ENCODE peak calls at places on chromosomes 4 and X, in four cellular contexts. One of them, this sample, is unnamed.

GRCh38 chr4:186501554-186501953 is 53.8 kb downstream of the MTNR1A start:
- DNase-seq in H1: no peak
- DNase-seq in neuronal stem cell: no peak
- DNase-seq in H9: no peak
- DNase-seq in this sample: no peak

GRCh38 chrX:123779908-123780396 is 47.1 kb upstream of the THOC2 start:
- DNase-seq in H9: no peak
- DNase-seq in neuronal stem cell: no peak
- DNase-seq in H1: no peak
- DNase-seq in this sample: no peak

GRCh38 chr4:146522862-146523205 is 1.1 kb upstream of the SLC10A7 start:
- DNase-seq in H9: no peak
- DNase-seq in neuronal stem cell: no peak
- DNase-seq in H1: no peak
- DNase-seq in this sample: peak; percentile 15

GRCh38 chr4:145557720-145558119 is 61.5 kb upstream of the MMAA start:
- DNase-seq in neuronal stem cell: peak; percentile 30
- DNase-seq in H9: peak; percentile 73
- DNase-seq in H1: peak; percentile 29
- DNase-seq in this sample: peak; percentile 72

GRCh38 chr4:72567821-72568620 is 1.0 kb downstream of the ADAMTS3 start:
- DNase-seq in neuronal stem cell: peak; percentile 78
- DNase-seq in H1: peak; percentile 82
- DNase-seq in H9: peak; percentile 94
- DNase-seq in this sample: peak; percentile 82

GRCh38 chr4:129446074-129446473 is 350.1 kb downstream of the C4orf33 start:
- DNase-seq in H1: peak; percentile 19
- DNase-seq in H9: peak; percentile 46
- DNase-seq in neuronal stem cell: no peak
- DNase-seq in this sample: no peak

GRCh38 chrX:133412665-133413064 is 2.6 kb downstream of the GPC4 start:
- DNase-seq in H1: no peak
- DNase-seq in neuronal stem cell: no peak
- DNase-seq in H9: no peak
- DNase-seq in this sample: peak; percentile 36

GRCh38 chrX:132433001-132433400 is 55.8 kb downstream of the MBNL3 start:
- DNase-seq in neuronal stem cell: no peak
- DNase-seq in H1: no peak
- DNase-seq in H9: peak; percentile 38
- DNase-seq in this sample: peak; percentile 49

GRCh38 chrX:100695302-100695701 is 36.6 kb downstream of the SYTL4 start:
- DNase-seq in neuronal stem cell: no peak
- DNase-seq in H1: no peak
- DNase-seq in H9: no peak
- DNase-seq in this sample: peak; percentile 17

GRCh38 chr4:144820706-144821105 is 174.8 kb downstream of the HHIP start:
- DNase-seq in H9: no peak
- DNase-seq in H1: no peak
- DNase-seq in neuronal stem cell: peak; percentile 18
- DNase-seq in this sample: no peak

DNA sequence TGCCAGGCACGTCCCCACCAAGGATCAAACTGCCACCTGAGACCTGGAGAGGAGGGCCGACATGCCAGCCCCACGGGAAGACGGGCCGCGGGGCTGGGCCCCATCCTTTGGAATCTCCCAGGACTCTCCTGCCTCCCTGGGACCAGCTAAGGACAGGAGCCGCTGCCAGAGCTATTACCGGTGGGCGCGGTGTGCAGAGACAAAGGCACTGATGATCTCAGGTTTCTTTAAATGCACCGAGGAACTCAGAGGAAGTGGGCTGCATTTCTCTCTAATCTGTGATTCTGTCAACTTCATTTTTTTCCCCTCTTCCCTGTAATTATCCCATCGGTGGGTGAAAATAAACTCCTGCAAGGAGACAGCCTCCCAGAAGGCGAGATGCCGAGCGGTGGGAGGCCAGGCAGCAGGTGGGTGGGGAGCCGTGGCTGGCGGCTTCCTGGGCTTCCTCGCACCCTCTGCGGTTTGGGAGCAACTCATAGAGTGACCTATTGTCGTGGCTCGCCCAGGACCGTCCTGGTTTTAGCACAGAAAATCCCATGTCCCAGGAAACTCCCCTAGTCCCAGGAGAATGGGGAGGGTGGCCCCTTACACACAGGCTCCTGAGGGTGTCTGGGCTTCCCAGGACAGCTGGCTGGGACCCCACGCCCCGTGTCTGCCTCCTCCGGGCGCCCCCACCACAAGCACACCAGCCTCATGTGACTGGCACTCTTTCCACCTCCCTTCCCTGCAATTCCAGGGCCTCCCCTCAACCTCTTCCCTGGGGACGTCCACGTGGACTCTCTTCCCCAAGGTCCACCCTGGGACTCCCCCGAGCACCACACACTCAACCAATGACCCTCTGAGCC is 62.3 kb upstream of the ADRA2C start:
- DNase-seq in H1: no peak
- DNase-seq in neuronal stem cell: no peak
- DNase-seq in H9: no peak
- DNase-seq in this sample: no peak
- H3K23ac ChIP-seq in H1: no peak overlapping the region
- H3K23ac ChIP-seq in neuronal stem cell: no peak overlapping the region
- H3K23ac ChIP-seq in H9: no peak overlapping the region
- H3K23ac ChIP-seq in this sample: no peak overlapping the region

GRCh38 chr4:39978378-39978775 is 666 bp upstream of the PDS5A start:
- DNase-seq in neuronal stem cell: no peak
- DNase-seq in H1: no peak
- DNase-seq in H9: no peak
- DNase-seq in this sample: no peak

GRCh38 chr4:39976141-39976944 is 1.4 kb downstream of the PDS5A start:
- DNase-seq in neuronal stem cell: peak; percentile 80
- DNase-seq in H9: peak; percentile 82
- DNase-seq in H1: peak; percentile 71
- DNase-seq in this sample: peak; percentile 90

GRCh38 chr4:39976945-39977488 is 694 bp downstream of the PDS5A start:
- DNase-seq in H9: peak; percentile 33
- DNase-seq in neuronal stem cell: peak; percentile 23
- DNase-seq in H1: no peak
- DNase-seq in this sample: no peak

GRCh38 chr4:39978904-39979303 is 1.2 kb upstream of the PDS5A start:
- DNase-seq in H1: no peak
- DNase-seq in H9: no peak
- DNase-seq in neuronal stem cell: no peak
- DNase-seq in this sample: no peak

GRCh38 chr4:39977489-39978377 is at the start of gene PDS5A:
- DNase-seq in H9: peak; percentile 88
- DNase-seq in H1: peak; percentile 75
- DNase-seq in neuronal stem cell: peak; percentile 90
- DNase-seq in this sample: peak; percentile 88
- H3K23ac ChIP-seq in H9: no peak within 1 kb of the TSS
- H3K23ac ChIP-seq in H1: no peak within 1 kb of the TSS
- H3K23ac ChIP-seq in neuronal stem cell: peak within 1 kb of the TSS; percentile 89
- H3K23ac ChIP-seq in this sample: no peak within 1 kb of the TSS

GRCh38 chr4:3106339-3107186 is 32.1 kb downstream of the HTT start:
- DNase-seq in neuronal stem cell: peak; percentile 74
- DNase-seq in H1: peak; percentile 62
- DNase-seq in H9: peak; percentile 91
- DNase-seq in this sample: peak; percentile 97
- H3K23ac ChIP-seq in neuronal stem cell: no peak overlapping the region
- H3K23ac ChIP-seq in H1: no peak overlapping the region
- H3K23ac ChIP-seq in H9: no peak overlapping the region
- H3K23ac ChIP-seq in this sample: no peak overlapping the region

GRCh38 chr4:1855334-1856070 is 454 bp downstream of the LETM1 start:
- DNase-seq in H9: no peak
- DNase-seq in H1: no peak
- DNase-seq in neuronal stem cell: no peak
- DNase-seq in this sample: peak; percentile 27

GRCh38 chr4:1854752-1855151 is 1.2 kb downstream of the LETM1 start:
- DNase-seq in H1: no peak
- DNase-seq in neuronal stem cell: no peak
- DNase-seq in H9: no peak
- DNase-seq in this sample: no peak

GRCh38 chr4:1856920-1857699 is 1.2 kb upstream of the LETM1 start:
- DNase-seq in H1: no peak
- DNase-seq in H9: no peak
- DNase-seq in neuronal stem cell: no peak
- DNase-seq in this sample: peak; percentile 14

GRCh38 chr4:1857931-1858330 is 2.0 kb upstream of the LETM1 start:
- DNase-seq in H9: no peak
- DNase-seq in H1: no peak
- DNase-seq in neuronal stem cell: no peak
- DNase-seq in this sample: no peak

DNA sequence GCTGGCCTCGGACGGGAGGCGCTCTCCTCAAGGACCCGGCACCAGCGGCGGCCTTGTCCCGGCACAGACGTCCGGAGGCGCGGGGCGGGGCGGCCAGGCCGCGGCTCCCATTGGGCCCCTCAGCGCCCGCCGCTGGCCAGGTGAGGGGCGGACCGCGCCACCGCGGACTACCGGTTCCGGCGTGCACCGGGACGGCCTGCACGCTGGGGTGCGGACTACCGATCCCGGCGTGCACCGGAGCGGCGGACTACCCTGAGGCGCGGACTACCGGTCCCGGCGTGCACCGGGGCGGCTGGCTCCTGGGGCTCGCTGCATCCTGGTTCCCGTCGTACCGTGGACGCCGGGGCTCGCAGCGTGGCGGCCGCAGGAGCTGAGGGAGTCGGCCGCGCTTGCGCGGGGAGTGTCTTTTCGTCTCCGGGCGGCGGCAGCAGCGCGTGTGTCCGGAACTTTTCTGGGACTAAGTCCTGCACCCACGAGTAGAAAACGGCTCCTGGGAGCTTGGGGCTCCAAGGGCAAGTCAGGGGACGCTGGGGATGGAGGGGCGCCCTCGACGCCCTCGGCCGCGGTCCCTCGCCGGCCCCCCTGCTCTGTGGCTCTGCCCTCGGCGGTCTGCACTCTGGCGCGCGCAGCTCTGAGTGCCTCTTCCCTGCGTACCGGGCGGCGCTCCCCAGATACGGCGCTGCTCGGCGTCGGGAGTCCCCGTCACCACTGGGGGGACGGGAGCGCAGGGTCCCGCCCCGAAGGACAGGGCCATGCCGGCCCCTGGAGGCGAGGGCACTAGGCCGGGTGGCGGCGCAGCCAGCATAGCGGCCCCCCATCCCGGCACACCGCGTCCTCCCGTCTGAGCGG is at the start of gene LETM1:
- DNase-seq in H9: peak; percentile 95
- DNase-seq in H1: peak; percentile 72
- DNase-seq in neuronal stem cell: peak; percentile 91
- DNase-seq in this sample: peak; percentile 77
- H3K23ac ChIP-seq in H9: no peak within 1 kb of the TSS
- H3K23ac ChIP-seq in H1: no peak within 1 kb of the TSS
- H3K23ac ChIP-seq in neuronal stem cell: peak within 1 kb of the TSS; percentile 99
- H3K23ac ChIP-seq in this sample: peak within 1 kb of the TSS; percentile 14

GRCh38 chr4:98529970-98530569 is 128.3 kb downstream of the TSPAN5 start:
- DNase-seq in H9: no peak
- DNase-seq in H1: no peak
- DNase-seq in neuronal stem cell: no peak
- DNase-seq in this sample: no peak
- H3K23ac ChIP-seq in H9: no peak overlapping the region
- H3K23ac ChIP-seq in H1: no peak overlapping the region
- H3K23ac ChIP-seq in neuronal stem cell: no peak overlapping the region
- H3K23ac ChIP-seq in this sample: no peak overlapping the region

GRCh38 chr4:162634390-162634789 is 470.6 kb upstream of the FSTL5 start:
- DNase-seq in neuronal stem cell: no peak
- DNase-seq in H1: no peak
- DNase-seq in H9: no peak
- DNase-seq in this sample: peak; percentile 33

GRCh38 chr4:162644346-162644745 is 480.5 kb upstream of the FSTL5 start:
- DNase-seq in H1: no peak
- DNase-seq in neuronal stem cell: no peak
- DNase-seq in H9: no peak
- DNase-seq in this sample: peak; percentile 88

GRCh38 chr4:162645381-162645780 is 481.6 kb upstream of the FSTL5 start:
- DNase-seq in H9: no peak
- DNase-seq in H1: no peak
- DNase-seq in neuronal stem cell: no peak
- DNase-seq in this sample: peak; percentile 16

GRCh38 chr4:162640152-162640551 is 476.4 kb upstream of the FSTL5 start:
- DNase-seq in H9: no peak
- DNase-seq in neuronal stem cell: no peak
- DNase-seq in H1: no peak
- DNase-seq in this sample: no peak
- H3K23ac ChIP-seq in H9: no peak overlapping the region
- H3K23ac ChIP-seq in neuronal stem cell: no peak overlapping the region
- H3K23ac ChIP-seq in H1: no peak overlapping the region
- H3K23ac ChIP-seq in this sample: no peak overlapping the region

GRCh38 chr4:168848112-168848511 is 161.9 kb downstream of the CBR4 start:
- DNase-seq in neuronal stem cell: no peak
- DNase-seq in H9: no peak
- DNase-seq in H1: no peak
- DNase-seq in this sample: no peak
- H3K23ac ChIP-seq in neuronal stem cell: no peak overlapping the region
- H3K23ac ChIP-seq in H9: no peak overlapping the region
- H3K23ac ChIP-seq in H1: no peak overlapping the region
- H3K23ac ChIP-seq in this sample: no peak overlapping the region

DNA sequence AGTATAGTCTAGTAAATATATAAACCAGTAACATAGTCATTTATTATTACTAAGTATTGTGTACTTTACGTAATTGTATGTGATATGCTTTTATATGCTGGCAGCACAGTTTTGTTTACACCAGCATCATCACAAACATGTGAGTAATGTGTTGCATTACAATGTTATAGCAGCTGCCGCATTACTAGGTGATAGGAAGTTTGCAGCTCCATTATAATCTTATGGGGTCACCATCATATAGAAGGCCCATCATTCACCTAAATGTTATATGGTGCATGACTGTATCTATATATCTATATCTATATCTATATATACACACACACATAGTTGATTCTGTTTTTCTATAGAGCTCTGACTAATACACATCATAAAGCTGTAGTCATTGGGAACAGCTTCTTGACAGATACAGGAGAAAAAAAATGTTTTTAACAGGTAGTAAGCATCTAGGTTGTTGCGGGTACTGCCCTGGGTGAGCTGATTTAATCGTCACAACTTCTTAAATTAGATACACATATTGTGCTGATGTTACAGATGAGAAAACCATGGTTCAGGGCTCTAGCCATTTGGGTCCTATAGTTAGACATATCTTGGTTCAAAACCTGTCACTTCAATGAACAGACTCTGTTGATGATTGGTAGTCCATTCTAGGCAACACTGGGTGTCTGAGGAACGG is 77.9 kb downstream of the CLNK start:
- DNase-seq in H9: no peak
- DNase-seq in H1: no peak
- DNase-seq in neuronal stem cell: no peak
- DNase-seq in this sample: peak; percentile 66
- H3K23ac ChIP-seq in H9: no peak overlapping the region
- H3K23ac ChIP-seq in H1: no peak overlapping the region
- H3K23ac ChIP-seq in neuronal stem cell: no peak overlapping the region
- H3K23ac ChIP-seq in this sample: no peak overlapping the region

GRCh38 chr4:141669501-141669900 is 33.1 kb downstream of the IL15 start:
- DNase-seq in H1: no peak
- DNase-seq in neuronal stem cell: no peak
- DNase-seq in H9: no peak
- DNase-seq in this sample: no peak

DNA sequence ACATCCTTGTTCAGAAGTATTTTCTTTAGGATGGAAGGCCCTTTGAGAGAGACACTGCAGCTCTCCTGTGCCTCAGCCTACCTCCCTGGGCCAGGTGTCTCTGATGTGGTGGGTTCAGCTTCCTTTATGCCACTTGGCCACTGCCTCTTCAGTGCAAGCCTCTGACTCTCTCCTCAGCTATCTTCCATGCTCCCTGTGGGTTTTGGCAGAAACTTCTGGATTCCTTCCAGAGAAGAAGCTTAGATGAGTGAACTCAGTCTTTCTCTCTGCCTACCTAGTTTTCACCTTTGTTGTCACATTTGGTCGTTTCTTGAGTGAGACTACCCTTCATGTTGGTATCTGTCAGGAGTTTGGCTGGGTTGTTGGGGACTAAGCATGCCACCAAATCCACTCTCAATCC is 31.8 kb downstream of the IL15 start:
- DNase-seq in neuronal stem cell: no peak
- DNase-seq in H1: no peak
- DNase-seq in H9: no peak
- DNase-seq in this sample: no peak
- H3K23ac ChIP-seq in neuronal stem cell: no peak overlapping the region
- H3K23ac ChIP-seq in H1: no peak overlapping the region
- H3K23ac ChIP-seq in H9: no peak overlapping the region
- H3K23ac ChIP-seq in this sample: no peak overlapping the region